ENCODE peak calls at places on chromosomes 3 and 15, in ten cellular contexts. T is GM23338, H is IMR-90, M is right atrium auricular region, S is left ventricle myocardium inferior, D is cardiac fibroblast, A is AG09309, J is fibroblast of pulmonary artery, P is HL-60, C is lower leg skin. O is an unnamed sample.

GRCh38 chr3:24299801-24300626 is 194.6 kb downstream of the THRB start:
- DNase-seq in T (no peak), A (no peak), C (no peak), S (no peak), J (peak), D (peak), P (no peak), M (no peak), H (peak), O (no peak)

GRCh38 chr3:71987089-71987735 is 202.3 kb upstream of the PROK2 start:
- DNase-seq in C (no peak), S (no peak), T (peak), M (no peak), D (peak), A (no peak), J (peak), H (peak), P (no peak), O (peak)

GRCh38 chr3:125401402-125401801 is 26.3 kb upstream of the ZNF148 start:
- DNase-seq in T (no peak), J (no peak), H (peak), C (no peak), S (no peak), P (no peak), A (no peak), D (peak), M (no peak), O (no peak)

GRCh38 chr3:53255775-53256703 is at the start of gene TKT:
- DNase-seq in P (peak), D (peak), S (peak), M (peak), A (no peak), C (peak), H (peak), T (peak), J (peak), O (peak)

GRCh38 chr3:131636266-131636775 is 133.6 kb upstream of the MRPL3 start:
- DNase-seq in S (no peak), D (no peak), C (no peak), P (no peak), J (no peak), A (no peak), T (no peak), M (no peak), H (no peak), O (no peak)

GRCh38 chr3:40771112-40771511 is 246.4 kb downstream of the ZNF621 start:
- DNase-seq in P (no peak), J (no peak), D (no peak), H (no peak), T (no peak), A (no peak), C (no peak), M (no peak), S (no peak), O (no peak)

GRCh38 chr3:33773627-33774026 is 24.8 kb upstream of the PDCD6IP start:
- DNase-seq in T (peak), A (no peak), P (no peak), J (no peak), H (no peak), D (peak), C (no peak), M (no peak), S (no peak), O (no peak)

GRCh38 chr3:54918516-54918915 is 9.3 kb downstream of the LRTM1 start:
- DNase-seq in M (no peak), C (no peak), J (no peak), S (no peak), A (no peak), D (no peak), H (no peak), T (no peak), P (no peak), O (no peak)

GRCh38 chr3:149367021-149367840 is 10.2 kb downstream of the TM4SF1 start:
- DNase-seq in C (no peak), H (peak), P (no peak), J (peak), S (no peak), M (no peak), A (no peak), D (peak), T (peak), O (peak)

GRCh38 chr15:41154412-41154811 is 38.3 kb upstream of the INO80 start:
- DNase-seq in D (no peak), P (no peak), H (no peak), M (no peak), T (no peak), A (no peak), J (no peak), S (no peak), C (no peak), O (no peak)

GRCh38 chr15:74845208-74845568 is 2.2 kb upstream of the ULK3 start:
- DNase-seq in S (no peak), P (peak), C (no peak), H (no peak), D (no peak), T (no peak), A (no peak), J (no peak), M (no peak), O (no peak)

GRCh38 chr3:146472611-146473010 is 3.2 kb upstream of the PLSCR2 start:
- DNase-seq in T (no peak), D (peak), M (no peak), S (no peak), H (no peak), C (no peak), P (no peak), J (no peak), A (no peak), O (no peak)

GRCh38 chr15:92118936-92119325 is 265.4 kb downstream of the SLCO3A1 start:
- DNase-seq in T (no peak), M (no peak), H (no peak), S (no peak), C (no peak), J (no peak), D (no peak), A (no peak), P (no peak), O (no peak)

GRCh38 chr3:172675371-172676193 is 35.3 kb downstream of the NCEH1 start:
- DNase-seq in J (peak), D (peak), P (peak), T (peak), H (peak), A (no peak), M (no peak), C (no peak), S (no peak), O (peak)

GRCh38 chr3:172678068-172678467 is 32.8 kb downstream of the NCEH1 start:
- DNase-seq in J (no peak), H (no peak), C (no peak), A (no peak), P (no peak), D (no peak), T (no peak), S (no peak), M (no peak), O (no peak)

GRCh38 chr3:172676208-172676920 is 34.5 kb downstream of the NCEH1 start:
- DNase-seq in D (no peak), C (no peak), M (no peak), H (no peak), S (no peak), T (no peak), J (no peak), P (no peak), A (no peak), O (no peak)

GRCh38 chr3:172673210-172673679 is 37.6 kb downstream of the NCEH1 start:
- DNase-seq in A (peak), J (peak), C (no peak), M (no peak), D (peak), H (peak), T (peak), P (peak), S (peak), O (peak)
- TF ChIP-seq CTCF in A (peak), J (peak), C (no peak), M (peak), D (peak), H (peak), T (peak), P (peak), S (peak), O (peak)

DNA sequence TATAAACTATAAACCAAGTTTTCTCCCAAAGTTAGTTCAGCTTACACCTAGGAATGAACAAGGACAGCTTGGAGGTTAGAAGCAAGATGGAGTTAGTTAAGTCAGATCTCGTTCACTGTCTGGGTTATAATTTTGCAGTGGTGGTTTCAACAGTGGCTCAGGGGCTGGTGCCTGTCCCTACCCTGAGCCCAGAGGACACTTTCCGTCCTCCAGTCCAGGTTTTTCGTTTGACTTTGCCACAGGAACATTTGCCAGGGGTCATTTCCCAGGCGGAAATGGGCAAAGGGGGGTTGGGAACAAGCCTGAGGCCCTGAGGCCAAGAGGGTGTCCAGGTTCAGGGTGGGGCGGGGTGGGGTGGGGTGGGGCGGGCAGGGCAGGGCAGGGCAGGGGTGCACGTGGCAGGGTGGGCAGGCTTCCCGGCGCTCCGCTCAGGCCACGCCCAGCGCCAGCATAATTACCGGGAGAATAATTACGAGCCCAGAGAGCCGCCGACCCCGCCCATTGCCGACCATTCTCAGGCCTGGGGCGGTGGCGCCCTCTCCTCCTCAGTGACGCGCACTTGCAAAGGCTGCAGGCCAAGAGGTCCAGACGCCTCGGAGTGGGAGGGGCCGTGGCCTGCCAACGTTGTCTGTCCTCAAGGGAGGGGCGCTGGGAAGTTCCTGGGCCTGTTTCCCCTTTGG is 70.4 kb downstream of the KLF13 start:
- DNase-seq in A (no peak), J (peak), M (peak), P (no peak), D (peak), C (peak), H (peak), T (peak), S (peak), O (peak)
- H3K4me3 ChIP-seq in A (no peak), J (no peak), M (no peak), P (no peak), D (no peak), C (no peak), H (no peak), T (peak), S (peak), O (no peak)

GRCh38 chr3:185717627-185718330 is 107.1 kb downstream of the IGF2BP2 start:
- DNase-seq in D (no peak), J (no peak), C (no peak), H (no peak), P (no peak), M (no peak), A (no peak), S (no peak), T (no peak), O (no peak)
- TF ChIP-seq CTCF in D (peak), J (no peak), C (no peak), H (no peak), P (no peak), M (no peak), A (no peak), S (no peak), T (no peak), O (no peak)

GRCh38 chr15:35852818-35853624 is 307.1 kb upstream of the DPH6 start:
- DNase-seq in S (no peak), H (no peak), M (no peak), J (no peak), D (no peak), P (no peak), T (no peak), A (peak), C (no peak), O (no peak)
- H3K4me3 ChIP-seq in S (no peak), H (no peak), M (no peak), J (no peak), D (no peak), P (no peak), T (no peak), A (no peak), C (no peak), O (no peak)

GRCh38 chr3:123628996-123629746 is 44.3 kb upstream of the HACD2 start:
- DNase-seq in M (no peak), S (no peak), P (no peak), A (no peak), H (no peak), J (no peak), T (no peak), C (peak), D (no peak), O (no peak)

GRCh38 chr3:123627673-123628670 is 43.1 kb upstream of the HACD2 start:
- DNase-seq in A (no peak), J (no peak), T (no peak), D (no peak), H (no peak), C (peak), S (peak), M (no peak), P (no peak), O (no peak)

GRCh38 chr3:123626881-123627280 is 42.0 kb upstream of the HACD2 start:
- DNase-seq in J (no peak), C (peak), P (no peak), S (no peak), M (no peak), T (no peak), D (no peak), A (no peak), H (no peak), O (no peak)

GRCh38 chr3:123632161-123632655 is 47.4 kb upstream of the HACD2 start:
- DNase-seq in H (peak), J (peak), A (no peak), C (no peak), M (no peak), S (no peak), D (no peak), T (peak), P (no peak), O (no peak)

DNA sequence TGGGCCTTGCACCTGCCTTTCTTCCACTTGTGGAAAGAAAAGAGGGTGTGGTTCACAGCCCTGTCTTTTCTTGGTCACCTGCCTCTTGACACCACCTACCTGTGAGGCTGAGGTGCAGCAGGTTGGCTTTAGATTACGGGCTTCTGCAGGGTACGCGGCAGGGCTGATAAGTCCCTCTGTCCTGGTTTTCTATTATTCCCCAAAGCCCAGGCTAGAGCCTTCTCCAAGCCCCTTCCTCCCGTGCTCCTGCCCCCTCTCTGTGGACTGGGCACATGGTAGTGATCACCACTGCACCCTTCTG is 44.8 kb upstream of the HACD2 start:
- DNase-seq in M (no peak), A (no peak), H (no peak), C (no peak), P (no peak), J (no peak), T (peak), S (no peak), D (no peak), O (no peak)
- TF ChIP-seq CTCF in M (no peak), A (no peak), H (no peak), C (no peak), P (no peak), J (no peak), T (peak), S (no peak), D (no peak), O (no peak)

DNA sequence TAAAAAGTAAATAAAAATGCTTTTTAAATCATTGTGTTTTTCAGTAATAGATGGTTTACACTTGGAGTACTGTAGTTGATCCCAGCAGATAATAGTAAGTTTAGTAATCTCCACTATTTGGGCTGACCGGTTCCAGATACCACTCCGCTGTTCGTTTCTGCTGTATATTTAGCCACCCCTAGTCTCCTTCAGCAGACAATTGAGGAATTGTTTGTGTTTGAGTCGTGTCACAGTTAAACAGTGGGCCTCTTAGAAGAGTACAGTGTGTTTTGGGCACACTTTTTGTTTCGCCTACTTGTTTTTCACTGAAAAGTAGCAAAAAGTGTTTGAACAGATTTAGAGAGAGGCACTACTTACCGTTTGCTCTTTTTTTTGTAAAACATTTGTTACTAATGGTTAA is 33.2 kb downstream of the PAK2 start:
- DNase-seq in D (no peak), C (no peak), J (no peak), M (no peak), H (no peak), A (no peak), P (no peak), T (no peak), S (no peak), O (no peak)
- H3K4me3 ChIP-seq in D (no peak), C (no peak), J (no peak), M (no peak), H (no peak), A (no peak), P (no peak), T (no peak), S (no peak), O (no peak)

O was measured in mucosa of descending colon.